ENCODE peak calls at places on chromosomes 16 and 17, in six cellular contexts. D is pons, L is AG20443, F is cardiac fibroblast, G is progenitor cell of endocrine pancreas, K is OCI-LY7. U is an unnamed sample.

GRCh38 chr17:38579934-38580333 is 25.8 kb downstream of the SRCIN1 start:
- DNase-seq in D (peak; percentile 70), L (peak; percentile 75), F (peak; percentile 43), G (no peak), K (no peak), U (peak; percentile 69)

GRCh38 chr17:73363788-73364522 is 52.2 kb upstream of the CDC42EP4 start:
- DNase-seq in D (no peak), L (no peak), F (no peak), G (no peak), K (no peak), U (no peak)

GRCh38 chr16:3652373-3653037 is 2.0 kb upstream of the DNASE1 start:
- DNase-seq in D (no peak), L (no peak), F (no peak), G (no peak), K (no peak), U (no peak)

GRCh38 chr16:79816081-79816497 is 215.6 kb upstream of the MAF start:
- DNase-seq in D (no peak), L (no peak), F (no peak), G (no peak), K (no peak), U (no peak)

GRCh38 chr17:78708510-78708973 is 73.5 kb downstream of the CYTH1 start:
- DNase-seq in D (peak; percentile 91), L (peak; percentile 94), F (peak; percentile 87), G (peak; percentile 33), K (peak; percentile 90), U (peak; percentile 91)

GRCh38 chr17:82107341-82107860 is 9.4 kb upstream of the FASN start:
- DNase-seq in D (no peak), L (no peak), F (no peak), G (no peak), K (peak; percentile 52), U (peak; percentile 69)

GRCh38 chr17:44184212-44184810 is 2.5 kb upstream of the TMUB2 start:
- DNase-seq in D (no peak), L (no peak), F (no peak), G (no peak), K (no peak), U (no peak)

GRCh38 chr17:44901323-44901965 is 2.2 kb upstream of the EFTUD2 start:
- DNase-seq in D (no peak), L (peak; percentile 46), F (peak; percentile 76), G (no peak), K (no peak), U (no peak)

GRCh38 chr17:81917565-81918332 is at the start of gene SIRT7:
- DNase-seq in D (peak; percentile 73), L (peak; percentile 97), F (peak; percentile 69), G (peak; percentile 59), K (peak; percentile 94), U (peak; percentile 94)

GRCh38 chr17:36921131-36921851 is 16.0 kb upstream of the LHX1 start:
- DNase-seq in D (no peak), L (no peak), F (peak; percentile 48), G (no peak), K (no peak), U (no peak)

GRCh38 chr16:68399456-68399855 is 48.9 kb downstream of the SMPD3 start:
- DNase-seq in D (no peak), L (no peak), F (no peak), G (no peak), K (no peak), U (no peak)

GRCh38 chr17:82981141-82981540 is 98.3 kb upstream of the METRNL start:
- DNase-seq in D (no peak), L (no peak), F (no peak), G (no peak), K (no peak), U (no peak)

GRCh38 chr17:55285340-55286301 is 20.9 kb downstream of the HLF start:
- DNase-seq in D (peak; percentile 42), L (no peak), F (peak; percentile 65), G (no peak), K (no peak), U (no peak)

GRCh38 chr16:77784441-77785356 is 3.7 kb upstream of the VAT1L start:
- DNase-seq in D (no peak), L (no peak), F (peak; percentile 18), G (no peak), K (no peak), U (peak; percentile 69)

GRCh38 chr16:9469512-9469911 is 378.1 kb downstream of the HAPSTR1 start:
- DNase-seq in D (no peak), L (no peak), F (peak; percentile 1), G (no peak), K (no peak), U (no peak)

GRCh38 chr17:27106982-27107360 is 186.9 kb upstream of the WSB1 start:
- DNase-seq in D (no peak), L (no peak), F (no peak), G (no peak), K (no peak), U (no peak)

GRCh38 chr16:58127033-58127556 is 2.1 kb downstream of the CFAP20 start:
- DNase-seq in D (peak; percentile 70), L (peak; percentile 28), F (peak; percentile 71), G (no peak), K (peak; percentile 56), U (peak; percentile 80)

GRCh38 chr17:47806913-47807255 is 14.7 kb downstream of the OSBPL7 start:
- DNase-seq in D (no peak), L (no peak), F (no peak), G (no peak), K (no peak), U (no peak)

GRCh38 chr17:9355841-9356240 is 219.8 kb downstream of the STX8 start:
- DNase-seq in D (peak; percentile 23), L (no peak), F (no peak), G (no peak), K (peak; percentile 3), U (no peak)

GRCh38 chr17:9169116-9169515 is 147.8 kb downstream of the NTN1 start:
- DNase-seq in D (no peak), L (no peak), F (no peak), G (no peak), K (no peak), U (no peak)

GRCh38 chr17:57440522-57441269 is 184.4 kb downstream of the MSI2 start:
- DNase-seq in D (peak; percentile 96), L (peak; percentile 81), F (peak; percentile 91), G (peak; percentile 28), K (peak; percentile 66), U (peak; percentile 84)

GRCh38 chr17:73952136-73952497 is 251.4 kb upstream of the RPL38 start:
- DNase-seq in D (no peak), L (no peak), F (no peak), G (no peak), K (no peak), U (no peak)

GRCh38 chr17:80817861-80818260 is 173.8 kb upstream of the CHMP6 start:
- DNase-seq in D (no peak), L (peak; percentile 27), F (peak; percentile 33), G (no peak), K (no peak), U (no peak)

GRCh38 chr17:36597866-36598777 is 3.3 kb upstream of the MRM1 start:
- DNase-seq in D (no peak), L (no peak), F (no peak), G (no peak), K (no peak), U (no peak)

GRCh38 chr16:85945424-85945751 is 46.4 kb downstream of the IRF8 start:
- DNase-seq in D (no peak), L (no peak), F (no peak), G (no peak), K (no peak), U (no peak)

GRCh38 chr17:58248955-58249269 is 10.5 kb downstream of the LPO start:
- DNase-seq in D (no peak), L (no peak), F (no peak), G (no peak), K (no peak), U (no peak)

GRCh38 chr16:1333149-1333812 is at the start of gene BAIAP3:
- DNase-seq in D (no peak), L (peak; percentile 87), F (peak; percentile 29), G (no peak), K (peak; percentile 49), U (no peak)